ENCODE peak calls at places on chromosomes 5 and 9, in five cellular contexts. C is A673; I is CD4-positive, alpha-beta memory T cell; P is mesendoderm; V is GM23248. M is an unnamed sample. For H3K36me3, the result is how much of the 10 kb centered on the place peaks cover.

GRCh38 chr5:134053840-134054338 is 49.1 kb upstream of the VDAC1 start:
- DNase-seq in P (peak), V (peak), I (no peak), C (peak), M (no peak)

GRCh38 chr9:77816641-77817341 is 168.7 kb upstream of the GNA14 start:
- DNase-seq in C (no peak), P (no peak), I (no peak), V (peak), M (no peak)

GRCh38 chr5:64958757-64959391 is 190.1 kb downstream of the CWC27 start:
- DNase-seq in I (no peak), P (no peak), V (peak), C (peak), M (peak)

GRCh38 chr5:118236108-118236849 is 752.1 kb downstream of the DTWD2 start:
- DNase-seq in I (no peak), C (no peak), V (no peak), P (no peak), M (peak)

GRCh38 chr5:171308453-171309275 is at the start of gene TLX3:
- DNase-seq in V (no peak), C (peak), P (peak), I (no peak), M (no peak)

GRCh38 chr9:36150529-36151305 is 14.2 kb downstream of the GLIPR2 start:
- DNase-seq in C (no peak), V (peak), I (no peak), P (no peak), M (no peak)

GRCh38 chr5:120552638-120553037 is 88.5 kb downstream of the PRR16 start:
- DNase-seq in C (no peak), V (peak), P (no peak), I (no peak), M (no peak)

GRCh38 chr5:23208959-23209431 is 298.4 kb upstream of the PRDM9 start:
- DNase-seq in I (no peak), P (peak), V (peak), C (peak), M (peak)

GRCh38 chr9:84955155-84955554 is 285.6 kb downstream of the NTRK2 start:
- DNase-seq in C (no peak), P (no peak), V (no peak), I (no peak), M (no peak)

GRCh38 chr5:142087920-142088679 is 20.5 kb upstream of the NDFIP1 start:
- DNase-seq in I (peak), V (no peak), C (no peak), P (no peak), M (no peak)

GRCh38 chr9:95009459-95009858 is 283.0 kb downstream of the AOPEP start:
- DNase-seq in P (no peak), V (no peak), I (no peak), C (no peak), M (no peak)

GRCh38 chr9:84456526-84456925 is 116.0 kb upstream of the SLC28A3 start:
- DNase-seq in P (no peak), V (no peak), I (no peak), C (no peak), M (no peak)

GRCh38 chr5:147671365-147671764 is 111.2 kb downstream of the JAKMIP2 start:
- DNase-seq in P (no peak), C (no peak), V (no peak), I (no peak), M (no peak)

GRCh38 chr9:27086818-27087680 is 22.0 kb upstream of the TEK start:
- DNase-seq in P (no peak), V (peak), I (no peak), C (no peak), M (no peak)

GRCh38 chr5:63500242-63500641 is 462.0 kb downstream of the HTR1A start:
- DNase-seq in C (no peak), I (no peak), V (no peak), P (no peak), M (peak)

GRCh38 chr5:36685631-36686147 is 79.3 kb downstream of the SLC1A3 start:
- DNase-seq in I (no peak), C (peak), P (no peak), V (peak), M (no peak)

GRCh38 chr9:113221800-113222481 is 597 bp downstream of the SLC31A1 start:
- DNase-seq in C (no peak), I (peak), P (peak), V (no peak), M (peak)

GRCh38 chr5:43357067-43357466 is 43.9 kb upstream of the HMGCS1 start:
- DNase-seq in P (no peak), I (no peak), C (no peak), V (no peak), M (no peak)

GRCh38 chr9:89639367-89639795 is 34.6 kb downstream of the GADD45G start:
- DNase-seq in V (peak), P (no peak), I (no peak), C (no peak), M (no peak)

GRCh38 chr5:135092476-135092875 is 58.4 kb upstream of the PITX1 start:
- DNase-seq in C (no peak), I (no peak), P (no peak), V (no peak), M (no peak)

DNA sequence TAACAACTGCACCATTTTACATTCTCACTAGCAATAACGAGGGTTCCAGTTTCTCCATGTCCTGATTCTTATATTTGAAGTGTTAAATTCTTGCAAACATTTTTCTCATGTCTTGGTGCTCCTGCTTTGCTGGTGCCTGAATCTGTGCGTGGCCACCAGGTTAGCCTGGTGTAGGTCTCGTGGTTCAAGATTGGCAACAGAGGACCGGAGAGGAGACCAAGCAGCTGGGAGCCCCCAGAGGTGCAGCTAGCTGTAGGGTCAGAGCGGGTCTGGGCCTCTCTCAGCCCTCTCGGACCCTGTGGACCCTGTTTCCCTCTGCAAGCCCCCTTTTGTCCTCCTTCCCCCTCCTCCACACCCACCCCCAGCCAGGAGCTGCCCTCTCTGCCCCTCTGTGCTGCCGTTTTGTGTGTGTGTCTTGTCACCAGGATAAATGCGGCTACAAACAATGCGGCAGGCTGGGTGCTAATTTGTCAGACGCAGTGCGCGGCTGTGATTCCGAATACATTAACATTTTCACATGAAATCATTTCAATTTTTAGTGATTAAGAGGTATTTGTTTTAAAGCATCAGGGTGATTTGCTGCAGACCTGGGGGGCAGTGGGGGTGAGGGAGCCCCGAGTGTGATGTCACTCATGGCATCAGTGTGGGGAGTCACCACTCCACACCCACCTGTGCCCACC is 17.5 kb downstream of the UNC5A start:
- DNase-seq in I (no peak), P (no peak), V (no peak), C (no peak), M (no peak)
- H3K27ac ChIP-seq in I (no peak), P (no peak), V (no peak), C (no peak), M (no peak)

GRCh38 chr9:128716581-128717254 is 7.2 kb downstream of the ZDHHC12 start:
- DNase-seq in P (no peak), I (no peak), C (no peak), V (no peak), M (no peak)
- H3K36me3 ChIP-seq in P (under half), I (under half), C (under half), V (under half), M (under half)

GRCh38 chr5:132436936-132437335 is 53.6 kb downstream of the IRF1 start:
- DNase-seq in P (no peak), V (no peak), I (no peak), C (no peak), M (no peak)
- H3K27ac ChIP-seq in P (no peak), V (peak), I (peak), C (no peak), M (peak)

GRCh38 chr5:131160134-131160533 is 4.9 kb downstream of the HINT1 start:
- DNase-seq in I (no peak), P (no peak), C (no peak), V (no peak), M (no peak)
- H3K36me3 ChIP-seq in I (under half), P (under half), C (under half), V (under half), M (half or more)

GRCh38 chr9:69097053-69097452 is 61.5 kb downstream of the FXN start:
- DNase-seq in C (no peak), P (no peak), V (peak), I (no peak), M (no peak)
- H3K27ac ChIP-seq in C (no peak), P (no peak), V (no peak), I (no peak), M (no peak)

DNA sequence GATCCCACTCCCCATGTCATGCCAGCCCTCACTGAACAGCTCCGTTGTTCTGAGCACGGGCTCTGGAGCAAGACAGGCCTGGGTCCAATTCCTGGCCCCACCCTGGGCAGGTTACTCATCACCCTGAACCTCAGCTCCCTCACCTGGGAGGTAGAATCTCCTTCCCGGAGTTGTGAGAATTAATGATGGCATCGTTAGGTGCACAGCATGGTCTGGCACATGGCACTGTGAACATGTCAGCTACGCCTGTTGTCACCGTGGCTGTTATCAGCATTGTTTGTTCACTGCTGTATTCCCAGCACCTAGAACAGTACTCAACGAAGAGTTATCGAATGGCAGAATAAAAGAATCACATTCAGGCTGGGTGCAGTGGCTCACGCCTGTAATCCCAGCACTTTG is 43.0 kb downstream of the LRSAM1 start:
- DNase-seq in V (no peak), I (no peak), P (no peak), C (no peak), M (no peak)
- H3K36me3 ChIP-seq in V (under half), I (under half), P (under half), C (under half), M (under half)

M was measured in OCI-LY7.